ENCODE peak calls at places on chromosomes 1 and 21, in five cellular contexts. X is fibroblast of pulmonary artery, T is ELF-1, W is AG20443, F is BE2C. H is an unnamed sample.

GRCh38 chr1:69572921-69573320 is 5.2 kb downstream of the LRRC7 start:
- DNase-seq in X (no peak), T (no peak), W (no peak), F (no peak), H (no peak)

GRCh38 chr21:44820851-44821250 is 3.0 kb upstream of the SUMO3 start:
- DNase-seq in X (peak), T (no peak), W (peak), F (no peak), H (no peak)

GRCh38 chr1:39759436-39759726 is 11.8 kb downstream of the OXCT2 start:
- DNase-seq in X (no peak), T (no peak), W (no peak), F (no peak), H (no peak)

GRCh38 chr1:32468791-32469190 is 3.9 kb downstream of the ZBTB8B start:
- DNase-seq in X (no peak), T (no peak), W (no peak), F (no peak), H (no peak)

GRCh38 chr1:192610114-192610958 is 25.6 kb upstream of the RGS13 start:
- DNase-seq in X (peak), T (no peak), W (peak), F (no peak), H (no peak)

GRCh38 chr1:203840208-203840808 is 21.1 kb upstream of the SNRPE start:
- DNase-seq in X (no peak), T (no peak), W (no peak), F (no peak), H (no peak)

GRCh38 chr1:225897595-225898514 is 8.9 kb upstream of the LEFTY1 start:
- DNase-seq in X (no peak), T (no peak), W (no peak), F (no peak), H (no peak)

GRCh38 chr1:183472488-183473285 is at the start of gene SMG7:
- DNase-seq in X (peak), T (peak), W (peak), F (peak), H (no peak)

GRCh38 chr21:34022557-34023335 is 50.6 kb upstream of the MRPS6 start:
- DNase-seq in X (no peak), T (peak), W (no peak), F (no peak), H (no peak)

GRCh38 chr1:112026018-112026417 is 36.5 kb upstream of the KCND3 start:
- DNase-seq in X (no peak), T (no peak), W (peak), F (no peak), H (no peak)

GRCh38 chr1:89566761-89567174 is 42.1 kb downstream of the LRRC8B start:
- DNase-seq in X (peak), T (peak), W (no peak), F (no peak), H (no peak)

GRCh38 chr1:182476625-182477024 is 26.7 kb downstream of the RGSL1 start:
- DNase-seq in X (no peak), T (no peak), W (no peak), F (no peak), H (no peak)

GRCh38 chr1:46523556-46524443 is 27.6 kb downstream of the KNCN start:
- DNase-seq in X (no peak), T (no peak), W (no peak), F (no peak), H (no peak)

GRCh38 chr1:42419449-42419848 is 36.4 kb downstream of the ZMYND12 start:
- DNase-seq in X (peak), T (no peak), W (no peak), F (peak), H (no peak)

GRCh38 chr1:47996406-47997226 is 569 bp downstream of the TRABD2B start:
- DNase-seq in X (no peak), T (peak), W (peak), F (peak), H (no peak)

H was measured in GM04503.